ENCODE peak calls at places on chromosome 20, in four cellular contexts. One of them, this sample, is unnamed.

GRCh38 chr20:14838663-14839650 is 501.5 kb upstream of the FLRT3 start:
- DNase-seq in endothelial cell: no peak
- DNase-seq in mesothelial cell of epicardium: no peak
- DNase-seq in ovary: no peak
- DNase-seq in this sample: no peak

GRCh38 chr20:38315290-38315966 is 11.5 kb downstream of the BPI start:
- DNase-seq in ovary: peak
- DNase-seq in mesothelial cell of epicardium: no peak
- DNase-seq in endothelial cell: no peak
- DNase-seq in this sample: no peak

GRCh38 chr20:62804632-62805364 is at the start of gene OGFR:
- DNase-seq in ovary: peak
- DNase-seq in mesothelial cell of epicardium: peak
- DNase-seq in endothelial cell: peak
- DNase-seq in this sample: no peak

GRCh38 chr20:368915-369314 is 11.6 kb upstream of the TRIB3 start:
- DNase-seq in ovary: no peak
- DNase-seq in mesothelial cell of epicardium: no peak
- DNase-seq in endothelial cell: no peak
- DNase-seq in this sample: no peak

GRCh38 chr20:8997720-8998119 is 71.2 kb upstream of the PLCB4 start:
- DNase-seq in ovary: no peak
- DNase-seq in mesothelial cell of epicardium: no peak
- DNase-seq in endothelial cell: no peak
- DNase-seq in this sample: no peak

GRCh38 chr20:2756056-2756611 is 44.3 kb downstream of the CPXM1 start:
- DNase-seq in ovary: peak
- DNase-seq in endothelial cell: peak
- DNase-seq in mesothelial cell of epicardium: no peak
- DNase-seq in this sample: no peak

GRCh38 chr20:51275816-51276215 is 252.9 kb upstream of the KCNG1 start:
- DNase-seq in mesothelial cell of epicardium: no peak
- DNase-seq in endothelial cell: no peak
- DNase-seq in ovary: peak
- DNase-seq in this sample: no peak

GRCh38 chr20:31833130-31833930 is 12.1 kb downstream of the FOXS1 start:
- DNase-seq in ovary: peak
- DNase-seq in mesothelial cell of epicardium: peak
- DNase-seq in endothelial cell: peak
- DNase-seq in this sample: peak

GRCh38 chr20:53149184-53149651 is 177.1 kb downstream of the TSHZ2 start:
- DNase-seq in ovary: no peak
- DNase-seq in endothelial cell: no peak
- DNase-seq in mesothelial cell of epicardium: no peak
- DNase-seq in this sample: no peak

GRCh38 chr20:37230200-37230599 is 31.4 kb downstream of the GHRH start:
- DNase-seq in mesothelial cell of epicardium: no peak
- DNase-seq in ovary: no peak
- DNase-seq in endothelial cell: no peak
- DNase-seq in this sample: no peak

GRCh38 chr20:329851-330232 is 4.5 kb downstream of the SOX12 start:
- DNase-seq in ovary: no peak
- DNase-seq in endothelial cell: no peak
- DNase-seq in mesothelial cell of epicardium: no peak
- DNase-seq in this sample: no peak

GRCh38 chr20:62549499-62550086 is 73.8 kb upstream of the GATA5 start:
- DNase-seq in endothelial cell: no peak
- DNase-seq in mesothelial cell of epicardium: no peak
- DNase-seq in ovary: no peak
- DNase-seq in this sample: no peak

GRCh38 chr20:62894261-62894660 is 32.0 kb downstream of the DIDO1 start:
- DNase-seq in mesothelial cell of epicardium: no peak
- DNase-seq in endothelial cell: no peak
- DNase-seq in ovary: no peak
- DNase-seq in this sample: no peak

GRCh38 chr20:38997622-38998021 is 35.5 kb downstream of the DHX35 start:
- DNase-seq in mesothelial cell of epicardium: no peak
- DNase-seq in endothelial cell: no peak
- DNase-seq in ovary: no peak
- DNase-seq in this sample: no peak

GRCh38 chr20:51531141-51531710 is 11.3 kb downstream of the NFATC2 start:
- DNase-seq in ovary: no peak
- DNase-seq in mesothelial cell of epicardium: no peak
- DNase-seq in endothelial cell: no peak
- DNase-seq in this sample: no peak

GRCh38 chr20:3922223-3922982 is 33.2 kb downstream of the PANK2 start:
- DNase-seq in ovary: no peak
- DNase-seq in mesothelial cell of epicardium: no peak
- DNase-seq in endothelial cell: no peak
- DNase-seq in this sample: no peak

GRCh38 chr20:9572690-9573089 is 58.3 kb downstream of the LAMP5 start:
- DNase-seq in endothelial cell: no peak
- DNase-seq in ovary: no peak
- DNase-seq in mesothelial cell of epicardium: no peak
- DNase-seq in this sample: no peak